ENCODE peak calls at places on chromosome 10, in eight cellular contexts. K, Q, B, S, Z, C, G and L are unnamed samples.

GRCh38 chr10:127150136-127150535 is 46.3 kb downstream of the INSYN2A start:
- DNase-seq in G (no peak), B (peak; percentile 95), Z (no peak), K (no peak), S (peak; percentile 32), C (no peak), Q (no peak), L (no peak)

GRCh38 chr10:75935650-75936400 is 504.4 kb downstream of the LRMDA start:
- DNase-seq in Q (no peak), B (peak; percentile 22), C (peak; percentile 46), G (no peak), Z (no peak), S (no peak), K (no peak), L (no peak)

GRCh38 chr10:33145451-33146188 is 187.6 kb upstream of the ITGB1 start:
- DNase-seq in S (no peak), C (no peak), Z (no peak), Q (no peak), G (no peak), K (no peak), B (peak; percentile 63), L (no peak)

GRCh38 chr10:69483988-69484387 is 32.7 kb downstream of the TSPAN15 start:
- DNase-seq in G (no peak), Q (no peak), B (peak; percentile 34), S (no peak), K (no peak), C (no peak), Z (no peak), L (no peak)

GRCh38 chr10:43048301-43049051 is 28.4 kb upstream of the RET start:
- DNase-seq in Z (no peak), Q (no peak), K (no peak), G (no peak), B (peak; percentile 32), S (no peak), C (no peak), L (no peak)

GRCh38 chr10:69416695-69417094 is at the start of gene TACR2:
- DNase-seq in Q (no peak), K (no peak), B (no peak), Z (no peak), S (no peak), G (no peak), C (no peak), L (no peak)

GRCh38 chr10:124632064-124632531 is 112.1 kb downstream of the FAM53B start:
- DNase-seq in C (peak; percentile 82), Z (no peak), G (no peak), Q (peak; percentile 49), B (no peak), S (no peak), K (no peak), L (peak; percentile 8)

GRCh38 chr10:103635580-103635979 is 142.1 kb downstream of the NEURL1 start:
- DNase-seq in G (no peak), B (no peak), K (no peak), Q (no peak), C (no peak), Z (no peak), S (no peak), L (no peak)

GRCh38 chr10:127911218-127911866 is 4.4 kb downstream of the PTPRE start:
- DNase-seq in Q (no peak), C (no peak), G (no peak), Z (no peak), K (no peak), B (peak; percentile 38), S (no peak), L (no peak)

GRCh38 chr10:1133495-1134045 is 77.4 kb downstream of the WDR37 start:
- DNase-seq in Z (no peak), C (no peak), S (no peak), K (no peak), B (no peak), G (no peak), Q (no peak), L (no peak)

GRCh38 chr10:97016728-97017473 is 168.9 kb downstream of the SLIT1 start:
- DNase-seq in K (no peak), C (no peak), G (no peak), S (no peak), Q (peak; percentile 43), Z (no peak), B (no peak), L (no peak)

GRCh38 chr10:133455196-133455595 is 1.5 kb downstream of the SCART1 start:
- DNase-seq in C (no peak), Z (no peak), K (no peak), B (no peak), G (no peak), Q (no peak), S (no peak), L (no peak)

GRCh38 chr10:69800109-69800508 is 1.6 kb upstream of the COL13A1 start:
- DNase-seq in K (no peak), C (no peak), G (no peak), S (peak; percentile 77), Q (no peak), B (peak; percentile 62), Z (no peak), L (no peak)

GRCh38 chr10:77695186-77695585 is 57.6 kb upstream of the KCNMA1 start:
- DNase-seq in Q (no peak), K (no peak), S (no peak), B (no peak), C (no peak), G (no peak), Z (no peak), L (no peak)

GRCh38 chr10:22874189-22874854 is 53.5 kb upstream of the ARMC3 start:
- DNase-seq in C (no peak), S (no peak), G (no peak), B (no peak), Z (no peak), K (no peak), Q (no peak), L (no peak)

GRCh38 chr10:71638577-71639411 is 80.8 kb downstream of the C10orf105 start:
- DNase-seq in Z (no peak), C (no peak), B (no peak), Q (no peak), K (no peak), G (no peak), S (no peak), L (no peak)

GRCh38 chr10:28926932-28927331 is 249.6 kb downstream of the BAMBI start:
- DNase-seq in K (no peak), B (no peak), G (no peak), Z (no peak), C (no peak), S (no peak), Q (no peak), L (no peak)

GRCh38 chr10:88392222-88392621 is 190.9 kb downstream of the RNLS start:
- DNase-seq in Q (peak; percentile 55), B (peak; percentile 19), C (no peak), Z (no peak), K (no peak), G (no peak), S (no peak), L (no peak)

GRCh38 chr10:77501152-77501845 is 136.3 kb downstream of the KCNMA1 start:
- DNase-seq in C (no peak), K (no peak), Q (no peak), Z (no peak), S (peak; percentile 96), G (no peak), B (peak; percentile 98), L (no peak)

GRCh38 chr10:100978121-100978895 is 9.0 kb downstream of the MRPL43 start:
- DNase-seq in Q (no peak), K (no peak), G (no peak), Z (no peak), B (no peak), C (no peak), S (no peak), L (no peak)

GRCh38 chr10:130994845-130995244 is 316.7 kb downstream of the TCERG1L start:
- DNase-seq in Q (peak; percentile 1), G (no peak), B (no peak), S (no peak), C (no peak), K (no peak), Z (no peak), L (no peak)

GRCh38 chr10:101840102-101840684 is 3.4 kb downstream of the KCNIP2 start:
- DNase-seq in K (no peak), Z (no peak), G (no peak), Q (peak; percentile 49), B (no peak), S (no peak), C (peak; percentile 13), L (no peak)

GRCh38 chr10:84540617-84541288 is 212.4 kb downstream of the CCSER2 start:
- DNase-seq in C (no peak), S (peak; percentile 76), K (peak; percentile 49), G (peak; percentile 49), Z (peak; percentile 46), Q (peak; percentile 68), B (peak; percentile 73), L (peak; percentile 56)

GRCh38 chr10:43249962-43250624 is 16.8 kb downstream of the RASGEF1A start:
- DNase-seq in G (no peak), Q (peak; percentile 4), C (no peak), K (peak; percentile 29), B (peak; percentile 18), S (no peak), Z (no peak), L (no peak)

GRCh38 chr10:97830064-97830463 is 19.6 kb upstream of the GOLGA7B start:
- DNase-seq in Q (no peak), C (no peak), Z (no peak), S (no peak), B (no peak), K (no peak), G (no peak), L (no peak)